ENCODE peak calls at places on chromosomes 7 and 10, in six cellular contexts. S is ascending aorta, R is GM12878, G is sigmoid colon, O is upper lobe of right lung, F is A549. X is an unnamed sample. For H3K9me3, the result is how much of the 10 kb centered on the place peaks cover.

GRCh38 chr7:44186736-44187135 is 2.5 kb downstream of the GCK start:
- DNase-seq in S (no peak), R (no peak), G (no peak), O (peak), F (no peak), X (no peak)

GRCh38 chr7:89316584-89316983 is 521.0 kb upstream of the TEX47 start:
- DNase-seq in S (no peak), R (no peak), G (no peak), O (no peak), F (no peak), X (no peak)

GRCh38 chr10:71075759-71076472 is 136.5 kb upstream of the UNC5B start:
- DNase-seq in S (no peak), R (no peak), G (peak), O (peak), F (no peak), X (no peak)

GRCh38 chr7:101319401-101319800 is 2.2 kb downstream of the IFT22 start:
- DNase-seq in S (no peak), R (no peak), G (no peak), O (no peak), F (no peak), X (no peak)

GRCh38 chr10:43119416-43120115 is 18.7 kb upstream of the CSGALNACT2 start:
- DNase-seq in S (no peak), R (no peak), G (no peak), O (peak), F (no peak), X (no peak)

GRCh38 chr7:158494162-158494586 is 93.4 kb downstream of the PTPRN2 start:
- DNase-seq in S (no peak), R (no peak), G (no peak), O (no peak), F (no peak), X (no peak)

GRCh38 chr10:58834093-58834674 is 321.5 kb downstream of the BICC1 start:
- DNase-seq in S (no peak), R (no peak), G (no peak), O (no peak), F (no peak), X (no peak)

GRCh38 chr10:70331486-70332268 is 47.9 kb upstream of the NPFFR1 start:
- DNase-seq in S (no peak), R (peak), G (peak), O (no peak), F (peak), X (peak)

GRCh38 chr7:101125989-101126650 is 784 bp upstream of the SERPINE1 start:
- DNase-seq in S (no peak), R (peak), G (peak), O (peak), F (peak), X (peak)

GRCh38 chr7:11492307-11492706 is 339.7 kb downstream of the THSD7A start:
- DNase-seq in S (no peak), R (no peak), G (no peak), O (no peak), F (no peak), X (no peak)

GRCh38 chr10:118002581-118002980 is 44.2 kb downstream of the RAB11FIP2 start:
- DNase-seq in S (no peak), R (no peak), G (no peak), O (no peak), F (no peak), X (no peak)

GRCh38 chr7:85286449-85286848 is 99.6 kb upstream of the SEMA3D start:
- DNase-seq in S (no peak), R (no peak), G (no peak), O (no peak), F (no peak), X (no peak)

GRCh38 chr7:32476816-32477648 is 13.1 kb downstream of the LSM5 start:
- DNase-seq in S (no peak), R (no peak), G (no peak), O (no peak), F (no peak), X (no peak)

GRCh38 chr10:27446091-27446918 is 57.8 kb upstream of the RAB18 start:
- DNase-seq in S (no peak), R (no peak), G (no peak), O (no peak), F (peak), X (peak)

GRCh38 chr10:110765513-110766375 is 106.0 kb upstream of the PDCD4 start:
- DNase-seq in S (no peak), R (no peak), G (no peak), O (no peak), F (no peak), X (no peak)

GRCh38 chr10:116272497-116273221 is at the start of gene GFRA1:
- DNase-seq in S (no peak), R (no peak), G (peak), O (no peak), F (peak), X (peak)

GRCh38 chr10:99507265-99507664 is 25.5 kb upstream of the NKX2-3 start:
- DNase-seq in S (no peak), R (no peak), G (no peak), O (no peak), F (no peak), X (no peak)

GRCh38 chr7:134669845-134670373 is 23.3 kb downstream of the BPGM start:
- DNase-seq in S (no peak), R (peak), G (no peak), O (no peak), F (peak), X (peak)

GRCh38 chr7:155296788-155297516 is 726 bp upstream of the INSIG1 start:
- DNase-seq in S (no peak), R (no peak), G (peak), O (peak), F (peak), X (peak)

GRCh38 chr7:832292-832967 is at the start of gene SUN1:
- DNase-seq in S (no peak), R (peak), G (peak), O (no peak), F (peak), X (no peak)

GRCh38 chr7:2796358-2797352 is 47.5 kb downstream of the GNA12 start:
- DNase-seq in S (no peak), R (no peak), G (peak), O (no peak), F (no peak), X (no peak)

GRCh38 chr10:4354382-4354812 is 471.6 kb upstream of the AKR1E2 start:
- DNase-seq in S (no peak), R (no peak), G (no peak), O (no peak), F (peak), X (no peak)

GRCh38 chr10:29873941-29874340 is 185.4 kb downstream of the JCAD start:
- DNase-seq in S (no peak), R (no peak), G (no peak), O (no peak), F (no peak), X (no peak)

GRCh38 chr7:73429218-73429617 is 4.4 kb upstream of the FZD9 start:
- DNase-seq in S (no peak), R (no peak), G (no peak), O (no peak), F (no peak), X (peak)

GRCh38 chr7:49483142-49483541 is 290.3 kb upstream of the VWC2 start:
- DNase-seq in S (no peak), R (no peak), G (no peak), O (no peak), F (no peak), X (no peak)

GRCh38 chr7:18939771-18940576 is 177.5 kb downstream of the TWIST1 start:
- DNase-seq in S (no peak), R (no peak), G (no peak), O (no peak), F (no peak), X (no peak)

GRCh38 chr7:43535810-43536585 is 46.9 kb upstream of the STK17A start:
- DNase-seq in S (no peak), R (no peak), G (no peak), O (no peak), F (no peak), X (no peak)

GRCh38 chr7:64874562-64875250 is 28.4 kb upstream of the ZNF273 start:
- DNase-seq in S (no peak), R (no peak), G (no peak), O (no peak), F (no peak), X (no peak)

GRCh38 chr7:64872809-64873500 is 30.1 kb upstream of the ZNF273 start:
- DNase-seq in S (no peak), R (no peak), G (no peak), O (no peak), F (no peak), X (peak)

GRCh38 chr7:64873517-64873916 is 29.6 kb upstream of the ZNF273 start:
- DNase-seq in S (no peak), R (no peak), G (no peak), O (no peak), F (no peak), X (no peak)

GRCh38 chr7:64875258-64875657 is 27.8 kb upstream of the ZNF273 start:
- DNase-seq in S (no peak), R (no peak), G (no peak), O (no peak), F (no peak), X (no peak)

DNA sequence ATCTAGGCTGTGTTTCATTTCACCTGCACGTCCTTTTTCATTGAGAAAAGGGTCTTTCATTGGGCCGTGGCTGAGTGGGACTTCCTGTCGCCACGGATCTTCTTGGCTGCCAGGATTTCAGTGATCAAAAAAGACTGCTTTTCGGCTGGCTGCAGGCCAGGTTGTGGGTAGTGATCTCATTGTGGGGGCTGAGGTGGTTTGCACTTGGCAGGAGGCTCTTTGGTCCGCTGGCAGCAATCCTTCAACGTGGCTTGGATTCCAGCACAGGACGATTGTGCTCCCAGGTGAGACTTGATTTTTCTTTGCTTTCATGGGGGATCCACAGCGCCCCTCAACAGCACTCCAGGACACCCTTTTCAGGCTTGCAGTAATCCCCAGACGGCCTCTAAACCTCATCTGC is 29.0 kb upstream of the ZNF273 start:
- DNase-seq in S (no peak), R (no peak), G (no peak), O (no peak), F (no peak), X (peak)
- H3K9me3 ChIP-seq in S (under half), R (under half), G (under half), O (under half), F (under half), X (under half)

GRCh38 chr10:94077042-94077441 is 83.3 kb downstream of the PLCE1 start:
- DNase-seq in S (no peak), R (no peak), G (no peak), O (no peak), F (no peak), X (no peak)

GRCh38 chr10:94084344-94084743 is 90.6 kb downstream of the PLCE1 start:
- DNase-seq in S (no peak), R (no peak), G (no peak), O (no peak), F (no peak), X (no peak)

GRCh38 chr10:94076325-94076841 is 82.7 kb downstream of the PLCE1 start:
- DNase-seq in S (no peak), R (no peak), G (no peak), O (no peak), F (peak), X (peak)

GRCh38 chr10:94083662-94084323 is 90.1 kb downstream of the PLCE1 start:
- DNase-seq in S (no peak), R (no peak), G (no peak), O (no peak), F (no peak), X (no peak)

DNA sequence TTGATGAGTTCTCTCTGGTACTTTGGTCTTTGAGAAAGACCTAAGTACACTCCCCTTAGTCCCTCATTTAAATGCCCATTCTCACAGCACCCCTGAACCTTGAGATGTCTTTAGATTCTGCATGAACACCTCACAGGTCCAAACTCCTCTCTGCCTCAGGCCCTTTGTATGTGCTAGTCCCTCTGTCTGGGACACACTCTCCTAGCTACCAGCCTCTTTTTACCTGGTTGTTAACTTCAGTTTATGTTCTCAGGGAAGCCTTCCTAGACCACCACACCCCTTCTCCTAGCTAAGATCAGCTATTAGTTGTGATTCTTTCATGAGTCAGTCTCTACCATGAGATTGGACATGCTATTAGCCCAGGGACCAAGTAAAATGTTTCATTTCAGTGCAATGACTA is 86.4 kb downstream of the PLCE1 start:
- DNase-seq in S (no peak), R (no peak), G (no peak), O (no peak), F (no peak), X (no peak)
- H3K9me3 ChIP-seq in S (under half), R (under half), G (under half), O (under half), F (under half), X (under half)

DNA sequence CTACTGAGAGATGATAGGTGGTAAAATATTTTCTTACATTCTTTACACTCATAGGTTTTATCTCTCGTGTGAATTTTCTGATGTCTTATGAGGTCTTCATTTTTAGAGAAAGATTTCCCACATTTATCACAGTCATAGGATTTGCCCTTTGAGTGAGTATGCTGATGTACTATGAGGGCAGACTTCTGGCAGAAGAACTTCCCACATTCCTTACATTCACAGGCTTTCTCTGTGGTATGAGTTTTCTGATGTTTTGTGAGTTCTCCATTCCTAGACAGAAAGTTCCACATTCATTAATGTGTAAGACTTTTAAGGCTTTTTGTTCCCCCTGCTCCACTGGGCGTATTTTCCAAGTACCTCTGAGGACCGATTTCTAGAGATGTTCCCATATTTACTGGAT is 23.5 kb downstream of the ZNF25 start:
- DNase-seq in S (no peak), R (no peak), G (no peak), O (no peak), F (no peak), X (no peak)
- H3K9me3 ChIP-seq in S (under half), R (under half), G (under half), O (under half), F (under half), X (under half)

GRCh38 chr10:108894402-108895301 is 1028.7 kb downstream of the XPNPEP1 start:
- DNase-seq in S (no peak), R (peak), G (no peak), O (no peak), F (no peak), X (no peak)
- H3K9me3 ChIP-seq in S (under half), R (under half), G (under half), O (under half), F (under half), X (under half)

GRCh38 chr10:131089150-131089549 is 222.4 kb downstream of the TCERG1L start:
- DNase-seq in S (no peak), R (no peak), G (peak), O (no peak), F (no peak), X (no peak)
- H3K9me3 ChIP-seq in S (under half), R (under half), G (under half), O (under half), F (under half), X (under half)

DNA sequence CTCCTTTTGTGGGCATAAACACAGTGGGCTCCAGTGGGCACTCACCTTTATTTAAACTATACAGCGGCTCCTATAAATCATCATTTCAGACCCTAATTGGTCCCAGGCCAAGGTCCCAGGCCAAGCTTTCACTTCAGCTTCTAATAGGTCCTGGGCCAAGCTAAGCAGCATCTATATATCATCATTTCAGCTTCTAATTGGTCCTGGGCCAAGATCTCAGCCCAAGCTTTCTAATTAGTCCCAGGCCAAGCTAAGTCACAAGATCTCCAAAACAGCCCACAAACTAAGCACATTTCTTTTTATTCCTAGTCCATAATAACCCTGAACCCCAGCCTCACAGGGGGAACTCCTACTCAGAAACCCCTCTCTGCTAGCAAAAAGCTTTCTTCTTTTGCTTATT is 47.1 kb downstream of the ZNF680 start:
- DNase-seq in S (no peak), R (no peak), G (no peak), O (no peak), F (no peak), X (no peak)
- H3K9me3 ChIP-seq in S (half or more), R (under half), G (under half), O (half or more), F (half or more), X (half or more)

GRCh38 chr10:101609481-101609880 is 21.4 kb downstream of the DPCD start:
- DNase-seq in S (no peak), R (no peak), G (no peak), O (no peak), F (no peak), X (no peak)
- H3K9me3 ChIP-seq in S (under half), R (under half), G (under half), O (under half), F (under half), X (under half)

X was measured in SJCRH30.